ENCODE peak calls at places on chromosomes 6 and 20, in eight cellular contexts. G, M, J, F, P, A, C and W are unnamed samples.

GRCh38 chr6:10401004-10401536 is 13.8 kb downstream of the TFAP2A start:
- DNase-seq in G (no peak), M (no peak), J (no peak), F (no peak), P (no peak), A (no peak), C (no peak), W (no peak)

GRCh38 chr6:34036357-34037069 is 109.4 kb downstream of the GRM4 start:
- DNase-seq in G (no peak), M (no peak), J (no peak), F (no peak), P (no peak), A (no peak), C (no peak), W (no peak)

GRCh38 chr6:152441892-152442291 is 195.3 kb downstream of the SYNE1 start:
- DNase-seq in G (no peak), M (no peak), J (no peak), F (no peak), P (no peak), A (no peak), C (no peak), W (no peak)

GRCh38 chr6:26532699-26533523 is 5.3 kb upstream of the HMGN4 start:
- DNase-seq in G (no peak), M (peak; percentile 92), J (peak; percentile 96), F (peak; percentile 76), P (peak; percentile 90), A (peak; percentile 93), C (peak; percentile 30), W (no peak)

GRCh38 chr6:57423468-57423867 is 106.0 kb downstream of the PRIM2 start:
- DNase-seq in G (no peak), M (no peak), J (no peak), F (no peak), P (no peak), A (no peak), C (no peak), W (no peak)

GRCh38 chr6:131116755-131117360 is 18.4 kb upstream of the AKAP7 start:
- DNase-seq in G (no peak), M (no peak), J (peak; percentile 42), F (peak; percentile 33), P (no peak), A (peak; percentile 12), C (no peak), W (no peak)

GRCh38 chr6:159074120-159074684 is 29.4 kb upstream of the TAGAP start:
- DNase-seq in G (peak; percentile 34), M (no peak), J (peak; percentile 11), F (no peak), P (no peak), A (no peak), C (no peak), W (no peak)

GRCh38 chr6:108002365-108003221 is 44.6 kb upstream of the SEC63 start:
- DNase-seq in G (no peak), M (no peak), J (peak; percentile 11), F (no peak), P (no peak), A (no peak), C (peak; percentile 34), W (no peak)

GRCh38 chr20:30816182-30816645 is 441.2 kb upstream of the DEFB115 start:
- DNase-seq in G (no peak), M (no peak), J (no peak), F (no peak), P (no peak), A (no peak), C (no peak), W (no peak)

GRCh38 chr6:33384581-33385020 is 7.0 kb upstream of the KIFC1 start:
- DNase-seq in G (peak; percentile 47), M (no peak), J (peak; percentile 38), F (no peak), P (no peak), A (no peak), C (no peak), W (no peak)

GRCh38 chr20:62355527-62356142 is 11.5 kb downstream of the LAMA5 start:
- DNase-seq in G (no peak), M (peak; percentile 15), J (peak; percentile 55), F (peak; percentile 62), P (no peak), A (no peak), C (no peak), W (no peak)

GRCh38 chr20:19301142-19301541 is 88.7 kb downstream of the SLC24A3 start:
- DNase-seq in G (no peak), M (no peak), J (no peak), F (no peak), P (no peak), A (no peak), C (no peak), W (no peak)

GRCh38 chr6:164417537-164417936 is 891.9 kb downstream of the C6orf118 start:
- DNase-seq in G (no peak), M (no peak), J (no peak), F (no peak), P (no peak), A (no peak), C (no peak), W (no peak)

GRCh38 chr6:37491161-37491829 is 8.4 kb downstream of the CCDC167 start:
- DNase-seq in G (no peak), M (no peak), J (no peak), F (no peak), P (no peak), A (no peak), C (no peak), W (no peak)

GRCh38 chr20:13858496-13859270 is 73.9 kb downstream of the NDUFAF5 start:
- DNase-seq in G (no peak), M (no peak), J (no peak), F (no peak), P (no peak), A (no peak), C (no peak), W (no peak)

GRCh38 chr6:31243508-31243907 is 28.4 kb downstream of the HLA-C start:
- DNase-seq in G (no peak), M (no peak), J (no peak), F (no peak), P (no peak), A (no peak), C (no peak), W (no peak)

GRCh38 chr6:6002005-6002808 is 4.5 kb downstream of the NRN1 start:
- DNase-seq in G (no peak), M (no peak), J (no peak), F (no peak), P (peak; percentile 13), A (no peak), C (no peak), W (no peak)

GRCh38 chr20:54122189-54122588 is 51.6 kb downstream of the CYP24A1 start:
- DNase-seq in G (no peak), M (no peak), J (no peak), F (no peak), P (no peak), A (no peak), C (no peak), W (no peak)

GRCh38 chr20:59614714-59615113 is 10.4 kb downstream of the PHACTR3 start:
- DNase-seq in G (no peak), M (no peak), J (no peak), F (no peak), P (no peak), A (no peak), C (no peak), W (no peak)

GRCh38 chr6:129662980-129663431 is 47.0 kb downstream of the ARHGAP18 start:
- DNase-seq in G (no peak), M (no peak), J (no peak), F (no peak), P (no peak), A (no peak), C (no peak), W (no peak)

GRCh38 chr6:53279301-53279700 is 69.4 kb downstream of the ELOVL5 start:
- DNase-seq in G (no peak), M (no peak), J (no peak), F (no peak), P (no peak), A (no peak), C (no peak), W (no peak)

GRCh38 chr20:12966468-12967085 is 42.2 kb upstream of the SPTLC3 start:
- DNase-seq in G (no peak), M (no peak), J (peak; percentile 55), F (peak; percentile 28), P (no peak), A (no peak), C (no peak), W (no peak)

GRCh38 chr6:44805239-44805849 is 417.8 kb downstream of the CDC5L start:
- DNase-seq in G (no peak), M (no peak), J (no peak), F (no peak), P (no peak), A (no peak), C (no peak), W (no peak)

GRCh38 chr6:170262481-170263088 is 28.3 kb downstream of the DLL1 start:
- DNase-seq in G (no peak), M (no peak), J (no peak), F (no peak), P (no peak), A (no peak), C (no peak), W (no peak)

GRCh38 chr6:63440057-63440456 is 120.3 kb upstream of the LGSN start:
- DNase-seq in G (no peak), M (no peak), J (no peak), F (no peak), P (peak; percentile 23), A (no peak), C (no peak), W (no peak)